ENCODE peak calls at places on chromosome 19, in ten cellular contexts. One of them, this sample, is unnamed.

GRCh38 chr19:56612737-56613136 is 17.6 kb downstream of the ZNF71 start:
- DNase-seq in left ventricle myocardium inferior: no peak
- DNase-seq in upper lobe of right lung: no peak
- DNase-seq in brain microvascular endothelial cell: no peak
- DNase-seq in dorsolateral prefrontal cortex: no peak
- DNase-seq in A549: no peak
- DNase-seq in CD8-positive, alpha-beta memory T cell: no peak
- DNase-seq in body of pancreas: no peak
- DNase-seq in ovary: no peak
- DNase-seq in cardiac muscle cell: no peak
- DNase-seq in this sample: no peak

GRCh38 chr19:54482889-54483288 is 9.8 kb upstream of the CDC42EP5 start:
- DNase-seq in left ventricle myocardium inferior: no peak
- DNase-seq in upper lobe of right lung: no peak
- DNase-seq in brain microvascular endothelial cell: no peak
- DNase-seq in dorsolateral prefrontal cortex: no peak
- DNase-seq in A549: no peak
- DNase-seq in CD8-positive, alpha-beta memory T cell: no peak
- DNase-seq in body of pancreas: no peak
- DNase-seq in ovary: no peak
- DNase-seq in cardiac muscle cell: no peak
- DNase-seq in this sample: no peak

GRCh38 chr19:36183455-36183741 is 31.1 kb downstream of the ZNF565 start:
- DNase-seq in left ventricle myocardium inferior: no peak
- DNase-seq in upper lobe of right lung: no peak
- DNase-seq in brain microvascular endothelial cell: no peak
- DNase-seq in dorsolateral prefrontal cortex: no peak
- DNase-seq in A549: no peak
- DNase-seq in CD8-positive, alpha-beta memory T cell: no peak
- DNase-seq in body of pancreas: no peak
- DNase-seq in ovary: no peak
- DNase-seq in cardiac muscle cell: peak
- DNase-seq in this sample: no peak

GRCh38 chr19:18401580-18402112 is 4.2 kb upstream of the LRRC25 start:
- DNase-seq in left ventricle myocardium inferior: peak
- DNase-seq in upper lobe of right lung: no peak
- DNase-seq in brain microvascular endothelial cell: peak
- DNase-seq in dorsolateral prefrontal cortex: no peak
- DNase-seq in A549: peak
- DNase-seq in CD8-positive, alpha-beta memory T cell: no peak
- DNase-seq in body of pancreas: peak
- DNase-seq in ovary: no peak
- DNase-seq in cardiac muscle cell: peak
- DNase-seq in this sample: peak

GRCh38 chr19:18756896-18757295 is 34.2 kb downstream of the COMP start:
- DNase-seq in left ventricle myocardium inferior: no peak
- DNase-seq in upper lobe of right lung: peak
- DNase-seq in brain microvascular endothelial cell: no peak
- DNase-seq in dorsolateral prefrontal cortex: no peak
- DNase-seq in A549: no peak
- DNase-seq in CD8-positive, alpha-beta memory T cell: no peak
- DNase-seq in body of pancreas: no peak
- DNase-seq in ovary: no peak
- DNase-seq in cardiac muscle cell: no peak
- DNase-seq in this sample: no peak

GRCh38 chr19:16160943-16161560 is 12.3 kb downstream of the CIB3 start:
- DNase-seq in left ventricle myocardium inferior: no peak
- DNase-seq in upper lobe of right lung: no peak
- DNase-seq in brain microvascular endothelial cell: peak
- DNase-seq in dorsolateral prefrontal cortex: no peak
- DNase-seq in A549: peak
- DNase-seq in CD8-positive, alpha-beta memory T cell: no peak
- DNase-seq in body of pancreas: no peak
- DNase-seq in ovary: no peak
- DNase-seq in cardiac muscle cell: peak
- DNase-seq in this sample: peak

GRCh38 chr19:18649371-18650047 is 12.7 kb downstream of the KLHL26 start:
- DNase-seq in left ventricle myocardium inferior: peak
- DNase-seq in upper lobe of right lung: peak
- DNase-seq in brain microvascular endothelial cell: peak
- DNase-seq in dorsolateral prefrontal cortex: peak
- DNase-seq in A549: no peak
- DNase-seq in CD8-positive, alpha-beta memory T cell: no peak
- DNase-seq in body of pancreas: peak
- DNase-seq in ovary: peak
- DNase-seq in cardiac muscle cell: peak
- DNase-seq in this sample: no peak

GRCh38 chr19:18992696-18993095 is 40.6 kb downstream of the SUGP2 start:
- DNase-seq in left ventricle myocardium inferior: no peak
- DNase-seq in upper lobe of right lung: no peak
- DNase-seq in brain microvascular endothelial cell: no peak
- DNase-seq in dorsolateral prefrontal cortex: no peak
- DNase-seq in A549: no peak
- DNase-seq in CD8-positive, alpha-beta memory T cell: no peak
- DNase-seq in body of pancreas: no peak
- DNase-seq in ovary: no peak
- DNase-seq in cardiac muscle cell: no peak
- DNase-seq in this sample: no peak

GRCh38 chr19:34246340-34246739 is 8.0 kb upstream of the GARRE1 start:
- DNase-seq in left ventricle myocardium inferior: no peak
- DNase-seq in upper lobe of right lung: no peak
- DNase-seq in brain microvascular endothelial cell: no peak
- DNase-seq in dorsolateral prefrontal cortex: no peak
- DNase-seq in A549: no peak
- DNase-seq in CD8-positive, alpha-beta memory T cell: no peak
- DNase-seq in body of pancreas: no peak
- DNase-seq in ovary: no peak
- DNase-seq in cardiac muscle cell: peak
- DNase-seq in this sample: no peak

GRCh38 chr19:16078311-16078758 is 2.0 kb downstream of the TPM4 start:
- DNase-seq in left ventricle myocardium inferior: no peak
- DNase-seq in upper lobe of right lung: peak
- DNase-seq in brain microvascular endothelial cell: no peak
- DNase-seq in dorsolateral prefrontal cortex: peak
- DNase-seq in A549: peak
- DNase-seq in CD8-positive, alpha-beta memory T cell: no peak
- DNase-seq in body of pancreas: no peak
- DNase-seq in ovary: peak
- DNase-seq in cardiac muscle cell: no peak
- DNase-seq in this sample: peak

GRCh38 chr19:34639491-34640085 is 37.4 kb downstream of the SCGB2B2 start:
- DNase-seq in left ventricle myocardium inferior: no peak
- DNase-seq in upper lobe of right lung: no peak
- DNase-seq in brain microvascular endothelial cell: peak
- DNase-seq in dorsolateral prefrontal cortex: no peak
- DNase-seq in A549: peak
- DNase-seq in CD8-positive, alpha-beta memory T cell: peak
- DNase-seq in body of pancreas: peak
- DNase-seq in ovary: no peak
- DNase-seq in cardiac muscle cell: peak
- DNase-seq in this sample: peak

GRCh38 chr19:5269926-5270325 is 70.7 kb downstream of the PTPRS start:
- DNase-seq in left ventricle myocardium inferior: no peak
- DNase-seq in upper lobe of right lung: no peak
- DNase-seq in brain microvascular endothelial cell: no peak
- DNase-seq in dorsolateral prefrontal cortex: no peak
- DNase-seq in A549: no peak
- DNase-seq in CD8-positive, alpha-beta memory T cell: no peak
- DNase-seq in body of pancreas: no peak
- DNase-seq in ovary: no peak
- DNase-seq in cardiac muscle cell: no peak
- DNase-seq in this sample: no peak

GRCh38 chr19:51138549-51138979 is 3.5 kb upstream of the SIGLEC7 start:
- DNase-seq in left ventricle myocardium inferior: peak
- DNase-seq in upper lobe of right lung: peak
- DNase-seq in brain microvascular endothelial cell: no peak
- DNase-seq in dorsolateral prefrontal cortex: no peak
- DNase-seq in A549: no peak
- DNase-seq in CD8-positive, alpha-beta memory T cell: no peak
- DNase-seq in body of pancreas: peak
- DNase-seq in ovary: no peak
- DNase-seq in cardiac muscle cell: peak
- DNase-seq in this sample: no peak

GRCh38 chr19:30150626-30151025 is 208.6 kb downstream of the URI1 start:
- DNase-seq in left ventricle myocardium inferior: no peak
- DNase-seq in upper lobe of right lung: no peak
- DNase-seq in brain microvascular endothelial cell: no peak
- DNase-seq in dorsolateral prefrontal cortex: no peak
- DNase-seq in A549: no peak
- DNase-seq in CD8-positive, alpha-beta memory T cell: no peak
- DNase-seq in body of pancreas: no peak
- DNase-seq in ovary: no peak
- DNase-seq in cardiac muscle cell: no peak
- DNase-seq in this sample: no peak

GRCh38 chr19:4015705-4016402 is 8.3 kb downstream of the PIAS4 start:
- DNase-seq in left ventricle myocardium inferior: peak
- DNase-seq in upper lobe of right lung: peak
- DNase-seq in brain microvascular endothelial cell: no peak
- DNase-seq in dorsolateral prefrontal cortex: no peak
- DNase-seq in A549: no peak
- DNase-seq in CD8-positive, alpha-beta memory T cell: no peak
- DNase-seq in body of pancreas: peak
- DNase-seq in ovary: peak
- DNase-seq in cardiac muscle cell: no peak
- DNase-seq in this sample: no peak
- H3K27ac ChIP-seq in left ventricle myocardium inferior: peak
- H3K27ac ChIP-seq in upper lobe of right lung: peak
- H3K27ac ChIP-seq in brain microvascular endothelial cell: no peak
- H3K27ac ChIP-seq in dorsolateral prefrontal cortex: peak
- H3K27ac ChIP-seq in A549: no peak
- H3K27ac ChIP-seq in CD8-positive, alpha-beta memory T cell: no peak
- H3K27ac ChIP-seq in body of pancreas: peak
- H3K27ac ChIP-seq in ovary: peak
- H3K27ac ChIP-seq in cardiac muscle cell: no peak
- H3K27ac ChIP-seq in this sample: no peak

DNA sequence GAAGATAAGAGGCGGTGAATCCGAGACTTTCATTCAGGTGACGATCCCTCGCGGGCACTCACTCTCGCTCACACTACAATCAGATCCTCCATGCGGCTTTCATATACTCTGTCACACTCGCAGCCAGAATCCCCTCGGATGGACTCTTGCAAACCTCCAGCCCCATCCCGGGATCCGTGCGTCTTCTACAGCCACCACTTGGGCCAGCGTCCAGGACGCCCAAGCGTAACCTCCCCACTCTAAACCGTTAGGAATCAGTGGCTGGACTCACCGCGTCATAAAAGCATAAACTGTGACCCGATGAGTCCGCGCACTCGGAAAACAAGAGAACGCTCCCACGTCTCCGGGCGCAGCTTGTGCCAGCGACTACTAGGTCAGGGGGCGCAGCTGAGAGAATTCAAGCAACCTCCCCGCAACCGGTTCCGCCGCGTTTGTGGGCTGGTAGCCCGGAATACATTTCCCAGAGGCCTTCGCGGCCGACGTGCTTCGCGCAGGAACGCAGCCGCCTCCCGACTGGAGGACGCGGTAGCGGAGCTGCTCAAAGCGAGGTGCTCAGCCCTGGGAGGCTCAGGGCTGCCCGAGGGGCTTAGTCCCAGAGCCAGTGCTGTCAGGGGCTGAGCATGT is 27.6 kb downstream of the ZNF607 start:
- DNase-seq in left ventricle myocardium inferior: peak
- DNase-seq in upper lobe of right lung: peak
- DNase-seq in brain microvascular endothelial cell: peak
- DNase-seq in dorsolateral prefrontal cortex: peak
- DNase-seq in A549: no peak
- DNase-seq in CD8-positive, alpha-beta memory T cell: peak
- DNase-seq in body of pancreas: peak
- DNase-seq in ovary: peak
- DNase-seq in cardiac muscle cell: peak
- DNase-seq in this sample: peak
- H3K27ac ChIP-seq in left ventricle myocardium inferior: peak
- H3K27ac ChIP-seq in upper lobe of right lung: peak
- H3K27ac ChIP-seq in brain microvascular endothelial cell: peak
- H3K27ac ChIP-seq in dorsolateral prefrontal cortex: peak
- H3K27ac ChIP-seq in A549: no peak
- H3K27ac ChIP-seq in CD8-positive, alpha-beta memory T cell: peak
- H3K27ac ChIP-seq in body of pancreas: peak
- H3K27ac ChIP-seq in ovary: peak
- H3K27ac ChIP-seq in cardiac muscle cell: peak
- H3K27ac ChIP-seq in this sample: no peak

GRCh38 chr19:14368011-14368513 is 13.2 kb upstream of the ADGRE5 start:
- DNase-seq in left ventricle myocardium inferior: no peak
- DNase-seq in upper lobe of right lung: no peak
- DNase-seq in brain microvascular endothelial cell: no peak
- DNase-seq in dorsolateral prefrontal cortex: no peak
- DNase-seq in A549: no peak
- DNase-seq in CD8-positive, alpha-beta memory T cell: peak
- DNase-seq in body of pancreas: no peak
- DNase-seq in ovary: no peak
- DNase-seq in cardiac muscle cell: peak
- DNase-seq in this sample: peak
- H3K27ac ChIP-seq in left ventricle myocardium inferior: peak
- H3K27ac ChIP-seq in upper lobe of right lung: peak
- H3K27ac ChIP-seq in brain microvascular endothelial cell: no peak
- H3K27ac ChIP-seq in dorsolateral prefrontal cortex: no peak
- H3K27ac ChIP-seq in A549: no peak
- H3K27ac ChIP-seq in CD8-positive, alpha-beta memory T cell: peak
- H3K27ac ChIP-seq in body of pancreas: no peak
- H3K27ac ChIP-seq in ovary: no peak
- H3K27ac ChIP-seq in cardiac muscle cell: no peak
- H3K27ac ChIP-seq in this sample: no peak

GRCh38 chr19:38210458-38210987 is 13.5 kb downstream of the DPF1 start:
- DNase-seq in left ventricle myocardium inferior: peak
- DNase-seq in upper lobe of right lung: no peak
- DNase-seq in brain microvascular endothelial cell: no peak
- DNase-seq in dorsolateral prefrontal cortex: peak
- DNase-seq in A549: no peak
- DNase-seq in CD8-positive, alpha-beta memory T cell: no peak
- DNase-seq in body of pancreas: peak
- DNase-seq in ovary: peak
- DNase-seq in cardiac muscle cell: peak
- DNase-seq in this sample: no peak
- H3K27ac ChIP-seq in left ventricle myocardium inferior: peak
- H3K27ac ChIP-seq in upper lobe of right lung: peak
- H3K27ac ChIP-seq in brain microvascular endothelial cell: no peak
- H3K27ac ChIP-seq in dorsolateral prefrontal cortex: peak
- H3K27ac ChIP-seq in A549: no peak
- H3K27ac ChIP-seq in CD8-positive, alpha-beta memory T cell: no peak
- H3K27ac ChIP-seq in body of pancreas: no peak
- H3K27ac ChIP-seq in ovary: no peak
- H3K27ac ChIP-seq in cardiac muscle cell: no peak
- H3K27ac ChIP-seq in this sample: no peak